ENCODE peak calls at places on chromosomes 16 and 17, in five cellular contexts. X is naive thymus-derived CD4-positive, alpha-beta T cell; Z is body of pancreas; N is tibial artery; C is CD8-positive, alpha-beta T cell. U is an unnamed sample.

GRCh38 chr16:21001262-21001661 is 100.7 kb downstream of the LYRM1 start:
- DNase-seq in X (no peak), Z (peak; percentile 17), N (no peak), C (no peak), U (peak; percentile 2)

GRCh38 chr17:82017612-82018151 is 5.0 kb downstream of the CENPX start:
- DNase-seq in X (no peak), Z (no peak), N (no peak), C (no peak), U (no peak)

GRCh38 chr16:2511128-2511785 is 2.5 kb upstream of the ATP6V0C start:
- DNase-seq in X (no peak), Z (peak; percentile 51), N (peak; percentile 90), C (no peak), U (no peak)

GRCh38 chr17:17780941-17781590 is 55.7 kb downstream of the SREBF1 start:
- DNase-seq in X (no peak), Z (peak; percentile 36), N (peak; percentile 81), C (no peak), U (no peak)

GRCh38 chr17:82948081-82948511 is 108.3 kb upstream of the ZNF750 start:
- DNase-seq in X (no peak), Z (peak; percentile 4), N (peak; percentile 42), C (no peak), U (no peak)

GRCh38 chr17:57750109-57750845 is 5.2 kb upstream of the CCDC182 start:
- DNase-seq in X (no peak), Z (peak; percentile 45), N (no peak), C (no peak), U (no peak)

GRCh38 chr16:26505501-26505900 is 561.2 kb upstream of the C16orf82 start:
- DNase-seq in X (no peak), Z (no peak), N (no peak), C (no peak), U (no peak)

GRCh38 chr17:57521606-57522435 is 223.3 kb downstream of the CCDC182 start:
- DNase-seq in X (no peak), Z (no peak), N (no peak), C (no peak), U (no peak)

GRCh38 chr17:72465191-72466024 is 344.6 kb downstream of the SOX9 start:
- DNase-seq in X (no peak), Z (peak; percentile 82), N (peak; percentile 64), C (no peak), U (peak; percentile 98)

GRCh38 chr17:35879748-35880654 is at the start of gene CCL5:
- DNase-seq in X (no peak), Z (no peak), N (no peak), C (peak; percentile 62), U (peak; percentile 75)

GRCh38 chr16:48276102-48276501 is 28.8 kb upstream of the ABCC11 start:
- DNase-seq in X (no peak), Z (peak; percentile 44), N (no peak), C (no peak), U (no peak)

GRCh38 chr16:15749371-15749770 is 99.3 kb downstream of the NDE1 start:
- DNase-seq in X (no peak), Z (no peak), N (no peak), C (no peak), U (no peak)

GRCh38 chr16:85005278-85006069 is 5.9 kb downstream of the ZDHHC7 start:
- DNase-seq in X (no peak), Z (no peak), N (peak; percentile 83), C (no peak), U (no peak)

GRCh38 chr16:929227-929669 is 41.5 kb downstream of the LMF1 start:
- DNase-seq in X (no peak), Z (no peak), N (no peak), C (no peak), U (no peak)

GRCh38 chr17:50060951-50061712 is 5.2 kb downstream of the ITGA3 start:
- DNase-seq in X (no peak), Z (peak; percentile 65), N (peak; percentile 97), C (no peak), U (peak; percentile 83)

GRCh38 chr17:29566473-29567361 is at the start of gene ABHD15:
- DNase-seq in X (peak; percentile 54), Z (peak; percentile 80), N (peak; percentile 90), C (peak; percentile 45), U (peak; percentile 50)

GRCh38 chr17:50258647-50259483 is 15.4 kb upstream of the TMEM92 start:
- DNase-seq in X (no peak), Z (no peak), N (peak; percentile 68), C (no peak), U (no peak)

GRCh38 chr16:81997738-81998137 is 13.5 kb downstream of the SDR42E1 start:
- DNase-seq in X (no peak), Z (no peak), N (no peak), C (no peak), U (peak; percentile 75)

GRCh38 chr17:40065771-40066510 is 3.2 kb downstream of the THRA start:
- DNase-seq in X (no peak), Z (no peak), N (no peak), C (no peak), U (no peak)

GRCh38 chr17:6591599-6592158 is 35.3 kb upstream of the PITPNM3 start:
- DNase-seq in X (no peak), Z (no peak), N (no peak), C (no peak), U (peak; percentile 95)

GRCh38 chr17:45666046-45666600 is 118.0 kb upstream of the CRHR1 start:
- DNase-seq in X (no peak), Z (no peak), N (peak; percentile 34), C (no peak), U (no peak)

GRCh38 chr17:50459756-50460155 is 8.9 kb downstream of the CHAD start:
- DNase-seq in X (no peak), Z (no peak), N (no peak), C (no peak), U (no peak)

GRCh38 chr17:66833201-66833600 is 1.7 kb upstream of the CACNG5 start:
- DNase-seq in X (no peak), Z (no peak), N (peak; percentile 28), C (no peak), U (no peak)

GRCh38 chr17:50613007-50613406 is 21.7 kb upstream of the ABCC3 start:
- DNase-seq in X (no peak), Z (no peak), N (no peak), C (no peak), U (no peak)

GRCh38 chr17:61250335-61250890 is 149.2 kb upstream of the TBX2 start:
- DNase-seq in X (no peak), Z (no peak), N (no peak), C (no peak), U (no peak)

GRCh38 chr17:6485646-6486412 is 41.6 kb downstream of the PIMREG start:
- DNase-seq in X (no peak), Z (no peak), N (no peak), C (no peak), U (no peak)

GRCh38 chr16:57590654-57591085 is 37.8 kb upstream of the ADGRG1 start:
- DNase-seq in X (no peak), Z (no peak), N (peak; percentile 54), C (no peak), U (peak; percentile 66)

GRCh38 chr17:37827905-37828304 is 83.0 kb upstream of the HNF1B start:
- DNase-seq in X (no peak), Z (no peak), N (no peak), C (no peak), U (no peak)

GRCh38 chr17:72489273-72489641 is 368.4 kb downstream of the SOX9 start:
- DNase-seq in X (no peak), Z (no peak), N (no peak), C (no peak), U (no peak)

GRCh38 chr17:50163846-50164696 is 1.7 kb upstream of the SGCA start:
- DNase-seq in X (no peak), Z (no peak), N (no peak), C (no peak), U (no peak)

GRCh38 chr17:79543566-79543965 is 67.3 kb downstream of the RBFOX3 start:
- DNase-seq in X (no peak), Z (no peak), N (no peak), C (no peak), U (no peak)

GRCh38 chr16:67399218-67399733 is 6.0 kb upstream of the TPPP3 start:
- DNase-seq in X (peak; percentile 29), Z (peak; percentile 47), N (no peak), C (no peak), U (peak; percentile 11)
- H3K4me1 ChIP-seq in X (no peaks in the 10 kb centered on the region), Z (peaks cover 55% of the 10 kb centered on the region), N (peaks cover 13% of the 10 kb centered on the region), C (peaks cover 7% of the 10 kb centered on the region), U (peaks cover 13% of the 10 kb centered on the region)

GRCh38 chr17:71071837-71072236 is 902.5 kb downstream of the KCNJ2 start:
- DNase-seq in X (no peak), Z (no peak), N (no peak), C (no peak), U (peak; percentile 91)

GRCh38 chr17:71068351-71068750 is 899.0 kb downstream of the KCNJ2 start:
- DNase-seq in X (no peak), Z (no peak), N (no peak), C (no peak), U (no peak)

GRCh38 chr17:71071041-71071440 is 901.7 kb downstream of the KCNJ2 start:
- DNase-seq in X (no peak), Z (no peak), N (no peak), C (no peak), U (no peak)
- H3K27ac ChIP-seq in X (no peak overlapping the region), Z (no peak overlapping the region), N (no peak overlapping the region), C (no peak overlapping the region), U (peak overlapping the region; percentile 54)

DNA sequence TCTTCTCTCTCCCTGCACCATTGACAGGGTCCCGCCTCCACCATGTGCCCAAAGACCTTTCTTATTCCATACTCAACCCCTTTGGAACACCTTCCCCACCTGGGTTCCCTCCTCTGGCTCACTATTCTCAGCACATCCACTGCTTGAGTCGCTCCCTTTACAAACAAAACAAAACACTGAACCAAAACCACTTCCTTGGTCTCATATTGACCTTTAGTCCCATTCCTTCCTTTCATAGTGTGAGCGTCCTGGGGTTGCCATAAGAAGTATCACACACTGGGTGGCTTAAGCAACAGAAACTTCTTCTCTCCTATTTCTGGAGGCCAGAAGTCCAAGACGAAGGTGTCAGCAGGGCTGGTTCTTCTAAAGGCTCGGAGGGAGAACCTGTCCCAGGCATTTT is 6.1 kb upstream of the TNRC6C start:
- DNase-seq in X (no peak), Z (no peak), N (no peak), C (no peak), U (no peak)
- H3K27me3 ChIP-seq in X (no peaks in the 10 kb centered on the region), Z (no peaks in the 10 kb centered on the region), N (no peaks in the 10 kb centered on the region), C (no peaks in the 10 kb centered on the region), U (peaks cover 50% of the 10 kb centered on the region)

DNA sequence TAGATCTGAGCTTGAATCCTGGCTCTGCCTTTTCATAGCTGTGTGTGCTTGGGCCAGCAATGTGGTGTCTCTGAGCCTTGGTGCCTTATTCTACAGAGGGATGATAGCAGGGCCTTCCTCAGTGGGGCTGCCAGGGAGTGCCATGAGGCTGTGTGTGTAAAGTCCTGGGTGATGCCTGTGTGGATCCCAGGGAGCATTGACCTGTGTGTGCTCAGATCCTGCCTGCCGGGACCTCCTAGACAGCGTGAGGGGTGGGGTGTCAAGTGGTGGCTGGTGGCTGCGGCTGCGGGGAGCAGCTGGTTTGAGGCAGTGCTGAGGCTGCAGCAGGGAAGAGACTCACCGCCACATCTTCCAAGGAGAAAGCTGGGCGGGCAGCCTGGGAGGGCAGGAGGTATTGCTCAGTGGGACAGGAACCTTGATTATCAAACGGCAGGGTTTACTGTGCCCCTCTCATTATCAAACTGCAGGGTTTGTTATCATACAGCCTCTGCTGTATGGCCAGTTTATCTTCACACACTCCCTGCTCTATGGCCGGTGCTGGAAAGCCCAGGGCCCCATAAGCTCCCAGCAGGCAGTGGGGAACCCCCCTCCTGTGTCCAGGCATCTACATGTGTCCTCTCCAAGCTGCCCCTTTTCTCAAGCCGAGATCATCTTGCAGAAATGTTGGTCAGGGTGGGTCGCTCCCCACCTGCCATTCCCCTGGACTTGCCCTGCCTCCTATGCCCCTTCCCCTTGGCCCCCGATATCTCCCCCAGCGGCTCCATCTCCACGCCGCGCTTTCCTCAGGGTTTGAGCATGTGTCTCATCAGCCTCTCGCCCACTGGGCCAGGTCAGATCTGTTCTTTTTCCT is 3.1 kb upstream of the ADCY7 start:
- DNase-seq in X (no peak), Z (no peak), N (peak; percentile 55), C (no peak), U (no peak)
- H3K4me1 ChIP-seq in X (peaks cover 26% of the 10 kb centered on the region), Z (no peaks in the 10 kb centered on the region), N (peaks cover 22% of the 10 kb centered on the region), C (peaks cover 47% of the 10 kb centered on the region), U (peaks cover 4% of the 10 kb centered on the region)